ENCODE peak calls at places on chromosomes 1 and 21, in four cellular contexts. N, R, F and M are unnamed samples.

GRCh38 chr1:225813250-225813964 is 3.5 kb downstream of the EPHX1 start:
- DNase-seq in N (peak), R (no peak), F (no peak), M (no peak)

GRCh38 chr1:203214889-203215288 is 14.6 kb downstream of the CHIT1 start:
- DNase-seq in N (no peak), R (no peak), F (no peak), M (no peak)

GRCh38 chr1:159867322-159868064 is 5.0 kb upstream of the VSIG8 start:
- DNase-seq in N (no peak), R (no peak), F (no peak), M (peak)

GRCh38 chr1:6954596-6954995 is 169.3 kb downstream of the CAMTA1 start:
- DNase-seq in N (no peak), R (no peak), F (no peak), M (no peak)

GRCh38 chr1:177142791-177143382 is 21.6 kb downstream of the ASTN1 start:
- DNase-seq in N (no peak), R (no peak), F (no peak), M (no peak)

GRCh38 chr1:231778009-231778719 is 151.6 kb downstream of the DISC1 start:
- DNase-seq in N (no peak), R (peak), F (no peak), M (peak)

GRCh38 chr1:61013189-61013952 is 69.0 kb upstream of the NFIA start:
- DNase-seq in N (peak), R (no peak), F (peak), M (no peak)

GRCh38 chr1:87506147-87506546 is 177.5 kb downstream of the LMO4 start:
- DNase-seq in N (no peak), R (no peak), F (no peak), M (no peak)

GRCh38 chr1:181409981-181410380 is 73.3 kb upstream of the CACNA1E start:
- DNase-seq in N (no peak), R (no peak), F (no peak), M (no peak)

GRCh38 chr1:168235548-168235885 is 9.7 kb downstream of the SFT2D2 start:
- DNase-seq in N (no peak), R (no peak), F (no peak), M (no peak)

GRCh38 chr1:111225717-111226400 is 1.7 kb upstream of the CHI3L2 start:
- DNase-seq in N (no peak), R (no peak), F (no peak), M (no peak)

GRCh38 chr1:36947384-36947783 is 86.9 kb downstream of the GRIK3 start:
- DNase-seq in N (no peak), R (no peak), F (no peak), M (no peak)

GRCh38 chr21:42666023-42666747 is 12.8 kb downstream of the PDE9A start:
- DNase-seq in N (peak), R (no peak), F (peak), M (no peak)

GRCh38 chr1:217526636-217527035 is 104.3 kb downstream of the GPATCH2 start:
- DNase-seq in N (no peak), R (no peak), F (no peak), M (no peak)

GRCh38 chr1:170424346-170424745 is 107.6 kb upstream of the GORAB start:
- DNase-seq in N (no peak), R (no peak), F (no peak), M (no peak)

GRCh38 chr21:45403825-45404725 is 890 bp upstream of the COL18A1 start:
- DNase-seq in N (no peak), R (no peak), F (no peak), M (no peak)

GRCh38 chr1:25623731-25624130 is 7.1 kb downstream of the MAN1C1 start:
- DNase-seq in N (no peak), R (no peak), F (no peak), M (no peak)

GRCh38 chr1:206551296-206551984 is 44.1 kb downstream of the RASSF5 start:
- DNase-seq in N (peak), R (no peak), F (no peak), M (no peak)

GRCh38 chr21:21246007-21246406 is 247.8 kb downstream of the NCAM2 start:
- DNase-seq in N (no peak), R (no peak), F (no peak), M (no peak)

GRCh38 chr1:52756020-52756419 is 29.8 kb downstream of the ZYG11B start:
- DNase-seq in N (no peak), R (no peak), F (no peak), M (no peak)

GRCh38 chr1:224626042-224626441 is 9.9 kb downstream of the CNIH3 start:
- DNase-seq in N (no peak), R (no peak), F (no peak), M (no peak)

GRCh38 chr21:41009398-41010177 is 158.4 kb upstream of the BACE2 start:
- DNase-seq in N (no peak), R (no peak), F (peak), M (no peak)

GRCh38 chr1:68376441-68376840 is 73.3 kb downstream of the RPE65 start:
- DNase-seq in N (no peak), R (no peak), F (no peak), M (no peak)

GRCh38 chr1:180585994-180586359 is 27.2 kb downstream of the OVAAL start:
- DNase-seq in N (peak), R (no peak), F (no peak), M (no peak)

GRCh38 chr1:11938722-11939526 is 4.4 kb downstream of the PLOD1 start:
- DNase-seq in N (peak), R (no peak), F (peak), M (no peak)

GRCh38 chr21:42626171-42626570 is 27.2 kb upstream of the PDE9A start:
- DNase-seq in N (no peak), R (no peak), F (no peak), M (no peak)

GRCh38 chr21:20949884-20950283 is 48.3 kb upstream of the NCAM2 start:
- DNase-seq in N (no peak), R (no peak), F (no peak), M (no peak)

GRCh38 chr1:177872563-177872900 is 97.3 kb downstream of the SEC16B start:
- DNase-seq in N (no peak), R (no peak), F (no peak), M (peak)

GRCh38 chr1:15833842-15834405 is 13.6 kb upstream of the SPEN start:
- DNase-seq in N (no peak), R (no peak), F (no peak), M (no peak)

GRCh38 chr1:7301346-7301993 is 469.6 kb upstream of the VAMP3 start:
- DNase-seq in N (no peak), R (no peak), F (no peak), M (no peak)

GRCh38 chr1:155078496-155079209 is at the start of gene EFNA3:
- DNase-seq in N (peak), R (no peak), F (peak), M (peak)

GRCh38 chr1:1212780-1213152 is 1.2 kb downstream of the TNFRSF4 start:
- DNase-seq in N (no peak), R (no peak), F (peak), M (no peak)

GRCh38 chr1:52032785-52033131 is 852 bp downstream of the KTI12 start:
- DNase-seq in N (peak), R (no peak), F (peak), M (no peak)

GRCh38 chr1:247111259-247111635 is 7.1 kb upstream of the ZNF669 start:
- DNase-seq in N (peak), R (no peak), F (peak), M (peak)

GRCh38 chr1:143718021-143718420 is 253.8 kb downstream of the FAM72C start:
- DNase-seq in N (no peak), R (no peak), F (no peak), M (no peak)

GRCh38 chr1:143721024-143721373 is 250.8 kb downstream of the FAM72C start:
- DNase-seq in N (no peak), R (no peak), F (no peak), M (no peak)

GRCh38 chr1:143718524-143718923 is 253.3 kb downstream of the FAM72C start:
- DNase-seq in N (no peak), R (no peak), F (no peak), M (no peak)

GRCh38 chr1:143720087-143721023 is 251.4 kb downstream of the FAM72C start:
- DNase-seq in N (peak), R (no peak), F (no peak), M (peak)

DNA sequence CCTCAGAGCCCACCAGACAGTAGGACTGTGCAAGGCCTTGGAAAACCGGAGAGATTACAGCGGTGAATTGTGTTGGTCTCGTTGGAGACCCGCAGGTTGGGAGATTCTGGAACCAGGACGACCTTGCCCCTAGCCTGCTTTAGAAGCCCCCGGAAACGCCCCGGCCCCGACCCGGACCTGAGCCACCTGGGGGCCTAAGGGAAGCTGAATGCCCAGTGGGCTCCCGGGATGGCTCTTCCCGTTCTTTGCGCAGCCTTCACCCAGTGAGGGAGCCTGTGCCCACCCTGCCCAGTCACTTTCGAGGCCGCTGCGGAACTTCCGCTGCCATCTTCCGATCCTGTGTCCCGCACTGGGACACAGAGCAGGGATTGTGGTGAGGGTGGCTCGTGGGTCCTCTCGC is 254.4 kb downstream of the FAM72C start:
- DNase-seq in N (no peak), R (no peak), F (no peak), M (no peak)
- TF ChIP-seq JUND in N (no peak), R (no peak), F (no peak), M (no peak)

GRCh38 chr1:14820320-14821085 is 222.0 kb downstream of the KAZN start:
- DNase-seq in N (no peak), R (no peak), F (no peak), M (no peak)
- TF ChIP-seq JUND in N (no peak), R (no peak), F (no peak), M (no peak)

DNA sequence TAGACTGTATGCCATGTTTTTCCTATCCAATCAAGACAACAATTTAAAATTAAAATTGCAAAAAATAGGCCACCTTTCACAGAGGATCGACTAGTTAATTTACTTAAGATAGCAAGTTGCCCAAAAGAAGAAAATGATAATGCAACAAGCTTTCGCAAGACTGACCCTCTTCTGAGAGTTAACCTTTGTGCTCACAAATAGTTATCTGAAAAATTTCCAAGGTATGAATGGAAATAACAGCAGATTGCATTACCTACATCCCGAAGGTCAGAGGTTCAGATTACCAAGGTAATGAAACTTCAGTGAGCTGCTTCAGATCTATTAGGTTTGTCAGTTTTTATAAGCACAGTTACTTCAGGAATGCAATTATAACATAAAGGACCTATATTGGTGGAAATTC is 298.0 kb downstream of the KCTD3 start:
- DNase-seq in N (no peak), R (no peak), F (no peak), M (no peak)
- TF ChIP-seq JUND in N (no peak), R (no peak), F (no peak), M (no peak)

GRCh38 chr1:209490013-209490412 is 93.5 kb upstream of the CAMK1G start:
- DNase-seq in N (no peak), R (no peak), F (peak), M (peak)

GRCh38 chr1:209484429-209484828 is 99.1 kb upstream of the CAMK1G start:
- DNase-seq in N (no peak), R (no peak), F (no peak), M (no peak)

GRCh38 chr1:209485167-209485566 is 98.3 kb upstream of the CAMK1G start:
- DNase-seq in N (no peak), R (no peak), F (no peak), M (no peak)

GRCh38 chr1:209485759-209486158 is 97.8 kb upstream of the CAMK1G start:
- DNase-seq in N (no peak), R (no peak), F (no peak), M (no peak)

GRCh38 chr1:209486861-209487260 is 96.7 kb upstream of the CAMK1G start:
- DNase-seq in N (no peak), R (no peak), F (no peak), M (no peak)
- TF ChIP-seq JUND in N (no peak), R (no peak), F (peak), M (no peak)

DNA sequence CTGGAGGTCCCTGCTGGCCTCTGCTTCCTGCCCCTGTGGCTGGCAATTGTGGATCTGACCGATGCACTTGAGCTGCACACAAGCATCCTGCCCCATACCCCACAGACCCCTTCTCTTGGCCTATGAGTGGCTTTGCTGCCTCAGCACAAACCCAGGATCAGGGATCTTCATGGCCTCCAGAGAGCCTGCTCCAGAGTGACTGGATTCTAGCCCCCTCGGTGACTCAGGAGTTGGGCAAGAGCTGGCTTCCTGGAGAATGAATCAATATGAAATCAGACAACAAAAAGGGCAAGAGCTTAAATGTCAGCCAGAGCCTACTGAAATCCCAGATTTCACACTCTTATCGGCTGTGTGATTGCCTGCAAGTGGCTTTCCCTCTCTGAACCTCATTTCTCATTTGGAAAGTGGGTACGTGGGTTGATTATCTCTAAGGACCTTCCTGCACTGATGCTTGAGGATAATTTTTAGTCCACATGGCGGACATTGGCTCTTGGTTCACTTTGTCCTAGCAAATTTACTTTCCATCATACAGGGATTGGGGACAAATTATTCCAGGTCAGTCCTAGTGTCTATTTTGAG is 111.4 kb downstream of the ACTL8 start:
- DNase-seq in N (no peak), R (no peak), F (no peak), M (no peak)
- TF ChIP-seq JUND in N (no peak), R (peak), F (peak), M (no peak)

GRCh38 chr1:2919826-2920225 is 101.4 kb upstream of the ACTRT2 start:
- DNase-seq in N (no peak), R (no peak), F (no peak), M (no peak)
- TF ChIP-seq JUND in N (no peak), R (no peak), F (no peak), M (no peak)

DNA sequence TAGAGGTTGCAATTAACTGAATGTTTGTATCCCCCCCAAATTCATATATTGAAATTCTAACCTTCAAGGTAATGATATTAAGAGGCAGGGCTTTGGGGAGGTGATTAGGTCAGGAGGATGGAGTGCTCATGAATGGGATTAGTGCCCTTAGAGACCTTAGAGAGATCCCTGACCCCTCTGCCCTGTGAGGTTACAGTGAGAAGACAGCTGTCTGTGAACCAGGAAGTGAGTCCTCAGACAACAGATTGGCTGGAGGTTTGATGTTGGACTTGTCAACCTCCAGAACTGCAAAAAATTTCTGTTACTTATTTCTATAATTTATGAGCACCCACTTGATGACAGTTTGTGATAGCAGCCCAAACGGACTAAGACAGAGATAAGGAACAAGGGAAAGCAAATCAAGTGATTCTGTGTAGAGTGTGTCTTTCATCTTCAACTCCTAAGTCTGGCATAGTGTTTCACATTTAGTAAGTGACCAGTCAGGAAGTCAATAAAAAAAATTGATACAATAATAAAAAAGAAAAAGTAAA is 30.0 kb upstream of the RWDD3 start:
- DNase-seq in N (no peak), R (no peak), F (no peak), M (no peak)
- TF ChIP-seq JUND in N (no peak), R (no peak), F (no peak), M (no peak)

GRCh38 chr1:230509281-230509977 is 83.3 kb upstream of the PGBD5 start:
- DNase-seq in N (no peak), R (no peak), F (no peak), M (no peak)
- TF ChIP-seq JUND in N (no peak), R (no peak), F (no peak), M (no peak)

GRCh38 chr21:16376673-16377072 is 646.9 kb downstream of the USP25 start:
- DNase-seq in N (no peak), R (no peak), F (no peak), M (no peak)

GRCh38 chr21:16377120-16377658 is 647.4 kb downstream of the USP25 start:
- DNase-seq in N (no peak), R (no peak), F (no peak), M (no peak)

GRCh38 chr21:16377857-16378256 is 648.1 kb downstream of the USP25 start:
- DNase-seq in N (no peak), R (no peak), F (no peak), M (no peak)

GRCh38 chr21:16378570-16378969 is 648.8 kb downstream of the USP25 start:
- DNase-seq in N (no peak), R (no peak), F (no peak), M (no peak)
- TF ChIP-seq JUND in N (no peak), R (no peak), F (no peak), M (no peak)